ENCODE peak calls at places on chromosomes 16 and 17, in nine cellular contexts. X, S, V, Q, G, N, E, P and Y are unnamed samples.

GRCh38 chr17:18182978-18183333 is 672 bp upstream of the ALKBH5 start:
- DNase-seq in E (peak; percentile 85), Q (peak; percentile 80), V (peak; percentile 76), S (peak; percentile 90), N (peak; percentile 88), X (no peak), P (peak; percentile 37), G (peak; percentile 92), Y (peak; percentile 78)

GRCh38 chr17:32483451-32484019 is 3.3 kb upstream of the CDK5R1 start:
- DNase-seq in E (peak; percentile 91), P (no peak), G (peak; percentile 81), X (peak; percentile 83), Q (no peak), V (peak; percentile 75), S (peak; percentile 90), N (no peak), Y (peak; percentile 52)

GRCh38 chr16:80824623-80825364 is 20.4 kb upstream of the CDYL2 start:
- DNase-seq in G (no peak), N (no peak), E (peak; percentile 34), P (no peak), V (peak; percentile 64), X (peak; percentile 86), Q (no peak), S (peak; percentile 79), Y (no peak)

GRCh38 chr17:47895254-47895855 is 681 bp upstream of the SP2 start:
- DNase-seq in X (peak; percentile 52), P (no peak), S (no peak), E (no peak), Q (no peak), N (peak; percentile 55), V (peak; percentile 28), G (no peak), Y (no peak)

GRCh38 chr17:7060165-7060890 is 16.4 kb upstream of the SLC16A11 start:
- DNase-seq in S (peak; percentile 62), G (no peak), Q (no peak), E (no peak), X (peak; percentile 95), P (no peak), V (no peak), N (no peak), Y (peak; percentile 51)

GRCh38 chr16:67392301-67393059 is 818 bp downstream of the TPPP3 start:
- DNase-seq in Q (no peak), P (no peak), E (peak; percentile 40), V (no peak), G (peak; percentile 61), X (no peak), S (no peak), N (no peak), Y (no peak)

GRCh38 chr17:511833-512251 is 159.2 kb upstream of the RPH3AL start:
- DNase-seq in P (no peak), E (no peak), V (no peak), S (no peak), X (peak; percentile 64), G (no peak), N (no peak), Q (no peak), Y (no peak)

GRCh38 chr16:6602401-6602800 is 730.2 kb upstream of the RBFOX1 start:
- DNase-seq in E (no peak), G (no peak), N (no peak), X (no peak), S (no peak), P (no peak), Q (no peak), V (peak; percentile 3), Y (no peak)

GRCh38 chr16:84816023-84816422 is 3.8 kb upstream of the CRISPLD2 start:
- DNase-seq in N (no peak), P (no peak), S (no peak), E (no peak), Q (no peak), V (no peak), G (no peak), X (no peak), Y (no peak)

GRCh38 chr16:2595376-2596200 is 57.8 kb downstream of the PDPK1 start:
- DNase-seq in N (no peak), S (no peak), G (no peak), X (no peak), Q (peak; percentile 43), P (no peak), V (no peak), E (no peak), Y (no peak)

GRCh38 chr16:85413713-85414663 is 199.1 kb upstream of the GSE1 start:
- DNase-seq in S (no peak), Q (no peak), P (no peak), V (no peak), E (no peak), G (no peak), N (no peak), X (no peak), Y (no peak)

GRCh38 chr17:79797492-79798295 is 817 bp upstream of the CBX8 start:
- DNase-seq in X (no peak), P (no peak), S (no peak), N (no peak), G (no peak), E (no peak), Q (no peak), V (no peak), Y (no peak)

GRCh38 chr17:56786989-56787482 is 46.7 kb downstream of the C17orf67 start:
- DNase-seq in G (no peak), N (peak; percentile 63), P (peak; percentile 64), S (peak; percentile 84), E (no peak), X (peak; percentile 94), Q (peak; percentile 57), V (peak; percentile 53), Y (peak; percentile 67)

GRCh38 chr17:6546069-6546718 is 10.2 kb downstream of the PITPNM3 start:
- DNase-seq in S (peak; percentile 76), N (no peak), E (no peak), V (no peak), X (peak; percentile 53), G (no peak), P (no peak), Q (no peak), Y (peak; percentile 36)

GRCh38 chr17:15169676-15170075 is 95.5 kb downstream of the PMP22 start:
- DNase-seq in P (no peak), V (no peak), E (no peak), G (no peak), Q (no peak), N (no peak), S (no peak), X (peak; percentile 4), Y (peak; percentile 20)

GRCh38 chr17:42950044-42950783 is 14.0 kb downstream of the AARSD1 start:
- DNase-seq in V (no peak), X (no peak), G (no peak), S (no peak), P (no peak), N (no peak), Q (no peak), E (no peak), Y (no peak)

DNA sequence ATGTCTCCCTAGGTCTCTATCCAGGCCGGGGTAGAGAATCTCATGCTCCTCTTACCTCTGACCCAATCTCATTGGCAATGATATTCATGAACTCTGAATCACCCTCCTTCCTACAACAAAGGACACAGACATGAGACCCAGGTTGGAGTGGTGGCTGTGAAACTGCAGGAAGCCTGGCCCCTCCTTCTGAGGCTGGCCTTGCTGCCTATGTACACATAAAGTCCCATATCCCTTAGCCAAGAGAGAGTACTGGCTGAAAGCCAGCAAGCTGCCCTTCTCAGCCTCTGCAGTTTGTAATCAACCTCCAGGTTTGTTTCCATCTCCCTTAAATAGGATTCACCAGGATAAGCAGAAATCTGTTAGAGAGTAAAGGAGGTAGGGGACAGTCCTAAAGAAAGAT is 10.6 kb downstream of the AARSD1 start:
- DNase-seq in X (no peak), Q (no peak), P (no peak), N (no peak), S (no peak), G (no peak), E (no peak), V (peak; percentile 72), Y (no peak)
- H3K4me3 ChIP-seq in X (no peak overlapping the region), Q (no peak overlapping the region), P (no peak overlapping the region), N (no peak overlapping the region), S (no peak overlapping the region), G (no peak overlapping the region), E (no peak overlapping the region), V (no peak overlapping the region), Y (no peak overlapping the region)

DNA sequence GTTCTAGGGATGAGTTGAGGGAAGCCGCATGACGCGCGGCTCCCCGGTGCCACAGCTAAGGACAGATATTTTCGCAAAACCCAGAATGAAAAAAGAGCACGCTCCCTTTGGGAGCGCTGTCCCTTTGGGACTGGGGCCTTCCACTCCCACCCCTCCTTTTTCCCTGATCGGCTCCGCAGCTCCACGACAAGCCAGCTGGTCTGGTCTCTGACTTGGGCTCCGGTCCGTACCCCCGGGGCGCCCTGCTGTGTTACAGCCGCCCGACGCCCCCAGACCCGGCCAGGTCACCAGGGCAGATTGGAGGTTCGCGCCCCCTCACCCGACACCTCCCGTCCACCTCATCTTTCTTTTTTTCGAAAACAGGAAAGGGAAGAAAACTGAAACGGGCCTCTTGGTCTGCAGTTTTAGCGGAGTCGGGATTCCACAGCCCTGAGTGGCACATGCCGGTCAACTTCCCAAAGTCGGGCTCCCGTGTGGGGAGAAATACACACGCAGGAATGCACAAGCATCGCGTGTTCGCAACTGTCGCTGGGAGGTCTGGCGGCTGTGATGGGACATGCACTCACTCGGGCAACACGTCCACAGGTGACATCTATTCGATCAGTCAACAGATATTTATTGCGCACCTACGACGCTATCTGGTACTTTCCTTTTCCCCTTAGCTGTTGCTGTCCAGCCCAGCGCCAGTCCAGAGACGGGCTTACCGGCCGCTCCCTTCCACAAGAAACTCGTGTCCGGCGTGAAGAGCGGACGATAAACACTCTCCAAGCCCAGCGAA is 3.9 kb upstream of the SOX9 start:
- DNase-seq in Q (no peak), N (no peak), P (no peak), E (peak; percentile 53), V (peak; percentile 23), S (peak; percentile 47), G (no peak), X (no peak), Y (no peak)
- H3K4me3 ChIP-seq in Q (peak overlapping the region; percentile 85), N (no peak overlapping the region), P (no peak overlapping the region), E (peak overlapping the region; percentile 45), V (no peak overlapping the region), S (peak overlapping the region; percentile 22), G (peak overlapping the region; percentile 35), X (no peak overlapping the region), Y (peak overlapping the region; percentile 48)

DNA sequence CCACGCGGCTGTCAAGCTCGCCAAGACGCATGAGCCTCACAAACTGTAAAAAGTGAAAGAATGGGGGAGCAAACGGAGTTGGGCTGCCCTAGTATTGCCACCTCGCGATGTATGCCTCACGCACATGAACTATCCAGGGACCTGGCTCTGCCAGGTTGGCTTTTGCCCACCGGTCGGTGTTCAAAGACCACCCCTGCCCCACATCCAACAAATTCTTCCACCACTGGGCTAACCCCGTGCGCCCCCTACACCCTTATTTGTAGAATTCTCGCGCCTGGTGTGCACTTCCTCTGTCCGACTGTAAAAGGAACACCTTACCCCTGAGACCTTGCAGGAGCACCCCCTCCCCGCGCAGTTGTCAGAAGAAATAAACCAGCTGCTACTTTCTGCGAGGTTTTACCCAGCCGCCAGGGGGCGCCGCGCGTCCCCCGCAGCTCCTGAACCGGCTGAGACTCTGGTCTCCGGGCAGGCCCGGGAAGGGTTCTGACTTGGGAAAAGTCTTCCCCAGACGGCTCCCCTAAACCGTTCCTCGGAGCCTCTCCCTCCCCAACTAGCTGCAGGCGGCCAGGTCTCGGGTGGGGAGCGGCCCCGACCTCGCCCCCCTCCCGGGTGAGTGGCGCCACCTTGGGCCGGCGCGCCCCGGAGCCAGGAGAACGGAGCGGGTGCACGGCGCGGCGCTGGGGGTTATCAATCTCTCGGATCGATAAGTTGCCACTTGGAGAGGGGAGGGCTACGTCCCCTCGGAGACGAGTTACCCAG is 1.7 kb upstream of the ZNF423 start:
- DNase-seq in N (no peak), V (peak; percentile 85), S (peak; percentile 75), Q (no peak), P (no peak), G (peak; percentile 82), E (peak; percentile 97), X (peak; percentile 69), Y (no peak)
- H3K4me3 ChIP-seq in N (peak overlapping the region; percentile 24), V (peak overlapping the region; percentile 41), S (peak overlapping the region; percentile 99), Q (peak overlapping the region; percentile 76), P (peak overlapping the region; percentile 59), G (peak overlapping the region; percentile 80), E (peak overlapping the region; percentile 71), X (peak overlapping the region; percentile 60), Y (peak overlapping the region; percentile 55)

GRCh38 chr16:11389083-11389482 is 43.8 kb downstream of the RMI2 start:
- DNase-seq in P (no peak), G (no peak), E (peak; percentile 43), Q (no peak), N (no peak), S (no peak), V (no peak), X (no peak), Y (no peak)
- H3K4me3 ChIP-seq in P (no peak overlapping the region), G (no peak overlapping the region), E (no peak overlapping the region), Q (no peak overlapping the region), N (no peak overlapping the region), S (no peak overlapping the region), V (no peak overlapping the region), X (no peak overlapping the region), Y (no peak overlapping the region)